ENCODE peak calls at places on chromosomes 11 and 22, in six cellular contexts. H, U, E, P, V and W are unnamed samples.
A peak's percentile ranks its signal among the peaks of the same experiment; 100 is the strongest.

GRCh38 chr22:28479912-28480311 is 199.7 kb downstream of the TTC28 start:
- DNase-seq in H (no peak), U (no peak), E (no peak), P (no peak), V (no peak), W (no peak)

GRCh38 chr22:22752556-22753477 is 108.4 kb downstream of the GGTLC2 start:
- DNase-seq in H (no peak), U (no peak), E (peak; percentile 47), P (no peak), V (no peak), W (no peak)

GRCh38 chr11:72456651-72457050 is 22.3 kb upstream of the CLPB start:
- DNase-seq in H (no peak), U (no peak), E (no peak), P (no peak), V (no peak), W (no peak)

GRCh38 chr22:18060646-18061620 is 16.9 kb upstream of the PEX26 start:
- DNase-seq in H (no peak), U (peak; percentile 68), E (no peak), P (no peak), V (no peak), W (no peak)

GRCh38 chr11:45383229-45383628 is 97.1 kb upstream of the SYT13 start:
- DNase-seq in H (no peak), U (peak; percentile 32), E (no peak), P (no peak), V (no peak), W (no peak)

GRCh38 chr11:117482881-117483280 is 155.2 kb downstream of the CEP164 start:
- DNase-seq in H (no peak), U (peak; percentile 47), E (no peak), P (no peak), V (no peak), W (no peak)

GRCh38 chr22:38258895-38259294 is 13.9 kb downstream of the TMEM184B start:
- DNase-seq in H (no peak), U (no peak), E (peak; percentile 90), P (no peak), V (no peak), W (no peak)

GRCh38 chr11:82899957-82900276 is 313 bp downstream of the PRCP start:
- DNase-seq in H (peak; percentile 20), U (no peak), E (no peak), P (no peak), V (no peak), W (no peak)

GRCh38 chr22:20930004-20930403 is 12.8 kb downstream of the CRKL start:
- DNase-seq in H (no peak), U (no peak), E (no peak), P (no peak), V (no peak), W (no peak)

GRCh38 chr11:46277623-46278386 is at the start of gene CREB3L1:
- DNase-seq in H (no peak), U (no peak), E (peak; percentile 46), P (no peak), V (no peak), W (peak; percentile 81)

GRCh38 chr11:128421577-128421976 is 165.8 kb downstream of the ETS1 start:
- DNase-seq in H (no peak), U (no peak), E (no peak), P (no peak), V (no peak), W (no peak)